ENCODE peak calls at places on chromosomes 16 and 17, in nine cellular contexts. G is GF-D8; Y is H7; D is OCI-M1; Q is stomach; H is stimulated activated CD4-positive, alpha-beta T cell treated with anti-CD3 and anti-CD28 coated beads, Interleukin-2, amount 100 ng/mL, for 24 hours; S is tibial nerve; O is GM12891; L is stimulated activated CD8-positive, alpha-beta memory T cell treated with anti-CD3 and anti-CD28 coated beads, Interleukin-7, amount 100 ng/mL, for 24 hours. E is an unnamed sample.

GRCh38 chr17:19242926-19243325 is 5.8 kb downstream of the EPN2 start:
- DNase-seq in L (no peak), Q (no peak), O (no peak), H (no peak), S (no peak), G (no peak), Y (no peak), D (no peak), E (no peak)

GRCh38 chr16:88834670-88835069 is 22.1 kb downstream of the GALNS start:
- DNase-seq in H (no peak), D (no peak), Y (no peak), O (no peak), Q (no peak), L (no peak), G (no peak), S (no peak), E (no peak)

GRCh38 chr17:39631403-39631802 is 4.7 kb downstream of the PPP1R1B start:
- DNase-seq in Y (peak; percentile 87), Q (no peak), H (no peak), D (no peak), O (no peak), S (no peak), G (no peak), L (no peak), E (no peak)

GRCh38 chr17:64174686-64175456 is 44.9 kb upstream of the ERN1 start:
- DNase-seq in Y (no peak), Q (no peak), G (no peak), D (no peak), O (no peak), S (peak; percentile 53), L (no peak), H (no peak), E (no peak)

GRCh38 chr17:19867654-19868395 is at the start of gene ULK2:
- DNase-seq in Q (peak; percentile 68), D (no peak), H (peak; percentile 54), S (peak; percentile 7), L (no peak), O (peak; percentile 76), Y (peak; percentile 89), G (no peak), E (peak; percentile 58)

GRCh38 chr17:72614476-72614870 is 478.0 kb downstream of the SLC39A11 start:
- DNase-seq in D (no peak), H (no peak), Q (no peak), L (no peak), O (no peak), G (no peak), S (no peak), Y (no peak), E (no peak)

GRCh38 chr16:64403352-64403751 is 718.5 kb downstream of the CDH11 start:
- DNase-seq in Y (no peak), L (no peak), Q (no peak), D (no peak), H (no peak), G (no peak), O (no peak), S (no peak), E (no peak)

GRCh38 chr17:7932483-7932891 is 481 bp downstream of the CNTROB start:
- DNase-seq in H (no peak), D (peak; percentile 79), Q (no peak), G (no peak), L (no peak), Y (peak; percentile 78), S (peak; percentile 22), O (no peak), E (no peak)

GRCh38 chr16:79045191-79045590 is 555.3 kb downstream of the MAF start:
- DNase-seq in S (no peak), Q (no peak), H (no peak), L (no peak), O (no peak), G (no peak), Y (no peak), D (no peak), E (no peak)

E was measured in breast epithelium.